ENCODE peak calls at places on chromosomes 6 and 20, in eight cellular contexts. One of them, this sample, is unnamed.

GRCh38 chr20:19114410-19114809 is 98.0 kb upstream of the SLC24A3 start:
- DNase-seq in ovary: no peak
- DNase-seq in AG10803: no peak
- DNase-seq in GM12865: peak; percentile 36
- DNase-seq in GM06990: peak; percentile 9
- DNase-seq in suprapubic skin: no peak
- DNase-seq in lower lobe of right lung: no peak
- DNase-seq in CD8-positive, alpha-beta T cell: no peak
- DNase-seq in this sample: peak; percentile 15

GRCh38 chr6:100464162-100464851 is 414 bp downstream of the SIM1 start:
- DNase-seq in GM06990: no peak
- DNase-seq in GM12865: no peak
- DNase-seq in ovary: no peak
- DNase-seq in AG10803: no peak
- DNase-seq in CD8-positive, alpha-beta T cell: no peak
- DNase-seq in lower lobe of right lung: no peak
- DNase-seq in suprapubic skin: no peak
- DNase-seq in this sample: no peak

GRCh38 chr6:47335456-47335855 is 25.8 kb upstream of the TNFRSF21 start:
- DNase-seq in CD8-positive, alpha-beta T cell: no peak
- DNase-seq in GM12865: peak; percentile 38
- DNase-seq in suprapubic skin: no peak
- DNase-seq in lower lobe of right lung: no peak
- DNase-seq in AG10803: no peak
- DNase-seq in ovary: no peak
- DNase-seq in GM06990: no peak
- DNase-seq in this sample: peak; percentile 37

GRCh38 chr20:14957416-14957815 is 620.0 kb upstream of the FLRT3 start:
- DNase-seq in lower lobe of right lung: no peak
- DNase-seq in CD8-positive, alpha-beta T cell: no peak
- DNase-seq in ovary: no peak
- DNase-seq in AG10803: no peak
- DNase-seq in GM12865: no peak
- DNase-seq in suprapubic skin: no peak
- DNase-seq in GM06990: no peak
- DNase-seq in this sample: no peak

GRCh38 chr20:57399587-57400261 is 8.5 kb downstream of the RBM38 start:
- DNase-seq in GM12865: peak; percentile 92
- DNase-seq in lower lobe of right lung: peak; percentile 45
- DNase-seq in suprapubic skin: no peak
- DNase-seq in GM06990: peak; percentile 78
- DNase-seq in CD8-positive, alpha-beta T cell: peak; percentile 40
- DNase-seq in AG10803: no peak
- DNase-seq in ovary: peak; percentile 35
- DNase-seq in this sample: no peak

GRCh38 chr6:20868397-20869185 is 334.3 kb downstream of the CDKAL1 start:
- DNase-seq in ovary: peak; percentile 57
- DNase-seq in suprapubic skin: no peak
- DNase-seq in lower lobe of right lung: no peak
- DNase-seq in AG10803: no peak
- DNase-seq in GM12865: no peak
- DNase-seq in CD8-positive, alpha-beta T cell: no peak
- DNase-seq in GM06990: no peak
- DNase-seq in this sample: no peak

GRCh38 chr6:10479939-10480700 is 41.0 kb upstream of the GCNT2 start:
- DNase-seq in GM06990: no peak
- DNase-seq in CD8-positive, alpha-beta T cell: no peak
- DNase-seq in ovary: no peak
- DNase-seq in GM12865: no peak
- DNase-seq in lower lobe of right lung: no peak
- DNase-seq in AG10803: no peak
- DNase-seq in suprapubic skin: no peak
- DNase-seq in this sample: no peak

GRCh38 chr6:29631860-29632731 is 887 bp downstream of the GABBR1 start:
- DNase-seq in AG10803: peak; percentile 63
- DNase-seq in CD8-positive, alpha-beta T cell: peak; percentile 67
- DNase-seq in GM06990: peak; percentile 49
- DNase-seq in ovary: peak; percentile 71
- DNase-seq in GM12865: no peak
- DNase-seq in suprapubic skin: peak; percentile 80
- DNase-seq in lower lobe of right lung: peak; percentile 63
- DNase-seq in this sample: no peak

GRCh38 chr6:136640132-136640915 is 90.1 kb upstream of the MAP7 start:
- DNase-seq in ovary: no peak
- DNase-seq in lower lobe of right lung: no peak
- DNase-seq in AG10803: peak; percentile 83
- DNase-seq in GM06990: no peak
- DNase-seq in CD8-positive, alpha-beta T cell: no peak
- DNase-seq in suprapubic skin: no peak
- DNase-seq in GM12865: no peak
- DNase-seq in this sample: no peak

GRCh38 chr6:142357879-142358278 is 56.1 kb downstream of the ADGRG6 start:
- DNase-seq in GM06990: no peak
- DNase-seq in suprapubic skin: no peak
- DNase-seq in ovary: no peak
- DNase-seq in CD8-positive, alpha-beta T cell: no peak
- DNase-seq in AG10803: no peak
- DNase-seq in GM12865: no peak
- DNase-seq in lower lobe of right lung: no peak
- DNase-seq in this sample: no peak

GRCh38 chr6:11631008-11631407 is 93.5 kb downstream of the TMEM170B start:
- DNase-seq in CD8-positive, alpha-beta T cell: no peak
- DNase-seq in GM06990: no peak
- DNase-seq in suprapubic skin: no peak
- DNase-seq in lower lobe of right lung: no peak
- DNase-seq in GM12865: no peak
- DNase-seq in AG10803: no peak
- DNase-seq in ovary: no peak
- DNase-seq in this sample: no peak

GRCh38 chr6:31581511-31582229 is 554 bp downstream of the LTB start:
- DNase-seq in GM12865: no peak
- DNase-seq in CD8-positive, alpha-beta T cell: no peak
- DNase-seq in suprapubic skin: no peak
- DNase-seq in ovary: no peak
- DNase-seq in lower lobe of right lung: no peak
- DNase-seq in AG10803: no peak
- DNase-seq in GM06990: no peak
- DNase-seq in this sample: no peak

GRCh38 chr20:33524261-33524660 is 34.4 kb downstream of the CBFA2T2 start:
- DNase-seq in GM12865: no peak
- DNase-seq in GM06990: no peak
- DNase-seq in CD8-positive, alpha-beta T cell: no peak
- DNase-seq in lower lobe of right lung: no peak
- DNase-seq in suprapubic skin: no peak
- DNase-seq in AG10803: peak; percentile 16
- DNase-seq in ovary: no peak
- DNase-seq in this sample: no peak

GRCh38 chr6:169898788-169899480 is 147.5 kb downstream of the ERMARD start:
- DNase-seq in CD8-positive, alpha-beta T cell: no peak
- DNase-seq in AG10803: no peak
- DNase-seq in GM06990: no peak
- DNase-seq in ovary: no peak
- DNase-seq in GM12865: no peak
- DNase-seq in suprapubic skin: peak; percentile 32
- DNase-seq in lower lobe of right lung: no peak
- DNase-seq in this sample: no peak

GRCh38 chr6:22062807-22063408 is 233.9 kb downstream of the PRL start:
- DNase-seq in lower lobe of right lung: peak; percentile 77
- DNase-seq in suprapubic skin: no peak
- DNase-seq in ovary: no peak
- DNase-seq in GM12865: peak; percentile 91
- DNase-seq in CD8-positive, alpha-beta T cell: peak; percentile 82
- DNase-seq in AG10803: no peak
- DNase-seq in GM06990: peak; percentile 85
- DNase-seq in this sample: peak; percentile 40

GRCh38 chr6:29907637-29908340 is 34.5 kb upstream of the HLA-A start:
- DNase-seq in lower lobe of right lung: no peak
- DNase-seq in AG10803: no peak
- DNase-seq in ovary: no peak
- DNase-seq in GM12865: no peak
- DNase-seq in suprapubic skin: no peak
- DNase-seq in GM06990: no peak
- DNase-seq in CD8-positive, alpha-beta T cell: no peak
- DNase-seq in this sample: no peak

GRCh38 chr6:43980004-43980795 is 147.1 kb downstream of the MRPL14 start:
- DNase-seq in lower lobe of right lung: no peak
- DNase-seq in GM06990: no peak
- DNase-seq in suprapubic skin: peak; percentile 58
- DNase-seq in AG10803: no peak
- DNase-seq in ovary: no peak
- DNase-seq in GM12865: no peak
- DNase-seq in CD8-positive, alpha-beta T cell: no peak
- DNase-seq in this sample: no peak

GRCh38 chr20:63310265-63310971 is 17.4 kb downstream of the COL20A1 start:
- DNase-seq in lower lobe of right lung: no peak
- DNase-seq in GM12865: no peak
- DNase-seq in ovary: no peak
- DNase-seq in AG10803: no peak
- DNase-seq in GM06990: no peak
- DNase-seq in CD8-positive, alpha-beta T cell: no peak
- DNase-seq in suprapubic skin: no peak
- DNase-seq in this sample: no peak

GRCh38 chr20:63312268-63312667 is 19.3 kb downstream of the COL20A1 start:
- DNase-seq in ovary: no peak
- DNase-seq in suprapubic skin: no peak
- DNase-seq in CD8-positive, alpha-beta T cell: no peak
- DNase-seq in lower lobe of right lung: no peak
- DNase-seq in AG10803: no peak
- DNase-seq in GM12865: no peak
- DNase-seq in GM06990: no peak
- DNase-seq in this sample: no peak

GRCh38 chr20:63311833-63312243 is 18.9 kb downstream of the COL20A1 start:
- DNase-seq in suprapubic skin: no peak
- DNase-seq in lower lobe of right lung: no peak
- DNase-seq in GM06990: no peak
- DNase-seq in ovary: no peak
- DNase-seq in CD8-positive, alpha-beta T cell: peak; percentile 13
- DNase-seq in GM12865: no peak
- DNase-seq in AG10803: no peak
- DNase-seq in this sample: no peak

GRCh38 chr20:63312690-63313348 is 19.8 kb downstream of the COL20A1 start:
- DNase-seq in ovary: peak; percentile 58
- DNase-seq in suprapubic skin: no peak
- DNase-seq in lower lobe of right lung: no peak
- DNase-seq in CD8-positive, alpha-beta T cell: no peak
- DNase-seq in AG10803: no peak
- DNase-seq in GM12865: no peak
- DNase-seq in GM06990: no peak
- DNase-seq in this sample: no peak

GRCh38 chr20:63311186-63311832 is 18.3 kb downstream of the COL20A1 start:
- DNase-seq in suprapubic skin: no peak
- DNase-seq in GM12865: no peak
- DNase-seq in ovary: no peak
- DNase-seq in AG10803: no peak
- DNase-seq in lower lobe of right lung: no peak
- DNase-seq in GM06990: no peak
- DNase-seq in CD8-positive, alpha-beta T cell: peak; percentile 3
- DNase-seq in this sample: no peak
- TF ChIP-seq CTCF in suprapubic skin: no peak
- TF ChIP-seq CTCF in GM12865: no peak
- TF ChIP-seq CTCF in ovary: no peak
- TF ChIP-seq CTCF in AG10803: no peak
- TF ChIP-seq CTCF in lower lobe of right lung: no peak
- TF ChIP-seq CTCF in GM06990: no peak
- TF ChIP-seq CTCF in CD8-positive, alpha-beta T cell: no peak
- TF ChIP-seq CTCF in this sample: no peak

GRCh38 chr20:38222231-38222922 is 38.2 kb downstream of the KIAA1755 start:
- DNase-seq in ovary: no peak
- DNase-seq in suprapubic skin: no peak
- DNase-seq in AG10803: peak; percentile 42
- DNase-seq in CD8-positive, alpha-beta T cell: no peak
- DNase-seq in lower lobe of right lung: peak; percentile 65
- DNase-seq in GM06990: peak; percentile 18
- DNase-seq in GM12865: peak; percentile 59
- DNase-seq in this sample: no peak
- H3K4me3 ChIP-seq in ovary: no peak overlapping the region
- H3K4me3 ChIP-seq in suprapubic skin: no peak overlapping the region
- H3K4me3 ChIP-seq in AG10803: no peak overlapping the region
- H3K4me3 ChIP-seq in CD8-positive, alpha-beta T cell: no peak overlapping the region
- H3K4me3 ChIP-seq in lower lobe of right lung: no peak overlapping the region
- H3K4me3 ChIP-seq in GM06990: no peak overlapping the region
- H3K4me3 ChIP-seq in GM12865: no peak overlapping the region
- H3K4me3 ChIP-seq in this sample: no peak overlapping the region

DNA sequence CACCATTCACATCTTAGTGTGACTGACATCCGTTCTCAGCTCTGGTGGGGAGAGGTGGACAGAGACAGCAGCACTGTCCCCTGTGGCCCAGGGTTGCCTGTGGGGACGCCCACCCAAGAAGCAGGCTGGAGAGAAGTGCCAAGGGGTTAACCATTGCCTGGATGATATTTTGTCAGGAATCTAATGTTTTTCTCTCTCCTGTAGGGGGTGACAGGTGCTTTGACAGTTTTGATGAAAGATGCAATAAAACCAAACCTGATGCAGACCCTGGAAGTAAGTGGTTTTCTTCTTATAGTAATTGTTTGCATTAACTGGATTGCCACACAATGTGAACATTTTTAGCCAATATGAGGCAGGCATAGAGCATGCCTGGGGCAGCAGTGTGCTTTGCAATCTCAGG is 99.3 kb downstream of the MTHFD1L start:
- DNase-seq in CD8-positive, alpha-beta T cell: no peak
- DNase-seq in ovary: no peak
- DNase-seq in GM06990: no peak
- DNase-seq in lower lobe of right lung: no peak
- DNase-seq in GM12865: no peak
- DNase-seq in suprapubic skin: no peak
- DNase-seq in AG10803: no peak
- DNase-seq in this sample: no peak
- TF ChIP-seq CTCF in CD8-positive, alpha-beta T cell: no peak
- TF ChIP-seq CTCF in ovary: no peak
- TF ChIP-seq CTCF in GM06990: no peak
- TF ChIP-seq CTCF in lower lobe of right lung: no peak
- TF ChIP-seq CTCF in GM12865: no peak
- TF ChIP-seq CTCF in suprapubic skin: no peak
- TF ChIP-seq CTCF in AG10803: no peak
- TF ChIP-seq CTCF in this sample: no peak

DNA sequence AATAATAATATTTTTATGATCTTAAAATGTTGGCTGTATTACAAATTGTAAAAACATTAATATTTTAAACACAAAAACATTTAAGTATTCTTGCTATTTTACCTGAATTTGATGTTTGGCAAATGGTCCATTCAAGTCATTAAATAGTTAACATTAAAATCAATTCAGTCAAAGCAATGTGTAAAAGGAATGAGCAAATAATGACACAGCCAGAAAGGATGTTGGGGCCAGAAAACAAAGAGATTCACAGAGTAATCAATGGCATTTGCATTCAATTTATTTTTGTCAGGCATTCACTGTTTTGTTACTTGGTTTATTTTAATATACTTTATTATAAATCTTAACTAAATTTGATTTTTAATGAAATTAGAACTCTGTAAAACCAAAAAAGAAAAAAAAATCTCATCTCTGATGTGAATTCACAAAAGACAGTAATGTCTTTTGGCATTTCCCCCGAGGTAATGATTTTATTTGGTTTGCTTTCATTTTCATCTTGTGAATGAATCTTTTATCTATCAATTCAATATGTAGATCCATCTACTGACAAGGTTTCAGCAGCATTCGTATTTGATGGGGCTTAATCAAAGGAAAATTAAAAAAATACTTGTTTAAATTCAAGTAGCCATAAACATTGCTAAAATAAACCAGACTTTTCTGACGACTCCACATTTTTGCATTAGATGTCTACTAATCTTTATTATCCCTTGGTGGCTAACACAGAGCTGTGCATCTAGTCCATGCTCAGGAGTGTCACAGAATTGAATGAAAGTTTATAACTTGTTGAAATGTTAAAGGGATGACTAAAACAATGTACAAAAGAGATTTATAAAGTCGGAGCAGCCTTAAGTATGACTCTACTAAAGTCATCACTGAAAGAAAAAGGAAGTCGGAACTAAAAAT is 866.7 kb upstream of the GJE1 start:
- DNase-seq in AG10803: peak; percentile 26
- DNase-seq in lower lobe of right lung: no peak
- DNase-seq in CD8-positive, alpha-beta T cell: no peak
- DNase-seq in GM06990: no peak
- DNase-seq in ovary: no peak
- DNase-seq in GM12865: no peak
- DNase-seq in suprapubic skin: no peak
- DNase-seq in this sample: no peak
- H3K4me3 ChIP-seq in AG10803: peak overlapping the region; percentile 53
- H3K4me3 ChIP-seq in lower lobe of right lung: peak overlapping the region; percentile 17
- H3K4me3 ChIP-seq in CD8-positive, alpha-beta T cell: no peak overlapping the region
- H3K4me3 ChIP-seq in GM06990: no peak overlapping the region
- H3K4me3 ChIP-seq in ovary: no peak overlapping the region
- H3K4me3 ChIP-seq in GM12865: peak overlapping the region; percentile 23
- H3K4me3 ChIP-seq in suprapubic skin: peak overlapping the region; percentile 16
- H3K4me3 ChIP-seq in this sample: no peak overlapping the region